ENCODE peak calls at places on chromosomes 5 and 9, in five cellular contexts. S is pancreas, H is body of pancreas, R is suprapubic skin, P is lung. G is an unnamed sample.

GRCh38 chr9:129266536-129266935 is 88.5 kb upstream of the IER5L start:
- DNase-seq in S (peak; percentile 23), H (no peak), R (no peak), P (no peak), G (no peak)

GRCh38 chr5:36239370-36240293 is 2.1 kb downstream of the NADK2 start:
- DNase-seq in S (no peak), H (no peak), R (no peak), P (no peak), G (no peak)

GRCh38 chr5:141664733-141665461 is 13.7 kb upstream of the FCHSD1 start:
- DNase-seq in S (peak; percentile 90), H (peak; percentile 88), R (no peak), P (peak; percentile 83), G (peak; percentile 71)

GRCh38 chr5:33400675-33401074 is 40.1 kb upstream of the TARS1 start:
- DNase-seq in S (no peak), H (no peak), R (no peak), P (no peak), G (no peak)

GRCh38 chr5:124156408-124157027 is 589.9 kb downstream of the ZNF608 start:
- DNase-seq in S (no peak), H (no peak), R (no peak), P (no peak), G (no peak)

GRCh38 chr9:96417051-96417586 is 1.1 kb downstream of the ZNF367 start:
- DNase-seq in S (peak; percentile 94), H (peak; percentile 89), R (peak; percentile 93), P (peak; percentile 87), G (peak; percentile 82)

GRCh38 chr5:167821669-167822068 is 469.8 kb upstream of the WWC1 start:
- DNase-seq in S (no peak), H (no peak), R (no peak), P (no peak), G (no peak)

GRCh38 chr5:65262094-65262493 is 219.6 kb downstream of the ADAMTS6 start:
- DNase-seq in S (no peak), H (peak; percentile 12), R (no peak), P (no peak), G (no peak)

GRCh38 chr9:88589656-88590055 is 54.7 kb downstream of the NXNL2 start:
- DNase-seq in S (no peak), H (no peak), R (no peak), P (no peak), G (no peak)

GRCh38 chr5:181243521-181244307 is at the start of gene RACK1:
- DNase-seq in S (peak; percentile 90), H (peak; percentile 88), R (peak; percentile 97), P (peak; percentile 92), G (peak; percentile 90)

GRCh38 chr5:59348189-59348588 is 545.3 kb downstream of the PDE4D start:
- DNase-seq in S (no peak), H (no peak), R (no peak), P (no peak), G (no peak)

GRCh38 chr9:123265833-123266232 is 2.6 kb downstream of the STRBP start:
- DNase-seq in S (no peak), H (no peak), R (no peak), P (no peak), G (no peak)

GRCh38 chr9:135907006-135907434 is 326 bp downstream of the CAMSAP1 start:
- DNase-seq in S (peak; percentile 81), H (no peak), R (no peak), P (no peak), G (no peak)

GRCh38 chr5:965604-966344 is 42.8 kb upstream of the NKD2 start:
- DNase-seq in S (no peak), H (no peak), R (no peak), P (no peak), G (no peak)

GRCh38 chr5:57383093-57383861 is 99.3 kb downstream of the ACTBL2 start:
- DNase-seq in S (no peak), H (no peak), R (no peak), P (no peak), G (no peak)

GRCh38 chr5:65197899-65198776 is 283.6 kb downstream of the ADAMTS6 start:
- DNase-seq in S (no peak), H (no peak), R (no peak), P (no peak), G (no peak)

DNA sequence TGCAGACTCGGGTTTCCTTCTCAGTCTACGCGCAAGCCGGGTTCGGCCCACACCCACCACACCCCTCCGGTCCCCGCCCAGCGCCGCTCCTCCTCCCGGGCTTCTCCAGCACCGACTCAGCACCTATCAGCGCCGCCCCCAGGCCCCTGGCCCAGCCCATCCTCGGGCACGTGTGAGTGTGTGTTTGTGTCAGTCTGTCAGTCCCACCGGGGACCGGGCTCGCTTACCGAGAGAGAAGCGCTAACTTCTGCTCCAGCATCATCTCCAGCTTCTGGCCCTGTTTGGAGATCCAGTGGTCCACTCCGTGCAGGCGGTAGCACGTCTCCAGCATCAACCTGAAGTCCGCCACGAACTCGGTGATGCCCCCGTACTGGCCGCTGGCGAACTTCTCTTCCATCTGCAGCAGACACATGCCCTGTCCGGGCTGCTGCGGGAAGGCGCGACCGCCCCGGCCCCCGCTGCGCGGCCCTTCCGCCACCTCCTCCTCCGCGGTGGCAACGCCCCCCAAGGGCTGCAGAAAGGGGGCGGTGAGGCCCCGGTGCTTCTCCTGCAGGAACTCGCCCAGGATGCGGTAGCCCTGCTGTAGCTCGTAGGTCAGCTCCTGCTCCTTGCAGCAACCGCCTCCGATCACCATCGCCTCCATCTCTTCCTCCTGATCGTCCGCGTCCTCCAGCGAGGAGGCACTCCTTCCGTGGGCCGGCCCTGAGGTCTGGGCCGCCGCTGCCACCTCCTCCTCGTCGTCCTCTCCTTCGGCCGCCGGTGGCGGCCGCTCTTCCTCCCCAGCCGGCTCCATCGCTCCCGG is 8.3 kb downstream of the RANBP6 start:
- DNase-seq in S (peak; percentile 96), H (peak; percentile 85), R (peak; percentile 97), P (peak; percentile 92), G (peak; percentile 92)
- H3K4me1 ChIP-seq in S (peaks cover 36% of the 10 kb centered on the region), H (peaks cover 24% of the 10 kb centered on the region), R (peaks cover 54% of the 10 kb centered on the region), P (peaks cover 3% of the 10 kb centered on the region), G (no peaks in the 10 kb centered on the region)

DNA sequence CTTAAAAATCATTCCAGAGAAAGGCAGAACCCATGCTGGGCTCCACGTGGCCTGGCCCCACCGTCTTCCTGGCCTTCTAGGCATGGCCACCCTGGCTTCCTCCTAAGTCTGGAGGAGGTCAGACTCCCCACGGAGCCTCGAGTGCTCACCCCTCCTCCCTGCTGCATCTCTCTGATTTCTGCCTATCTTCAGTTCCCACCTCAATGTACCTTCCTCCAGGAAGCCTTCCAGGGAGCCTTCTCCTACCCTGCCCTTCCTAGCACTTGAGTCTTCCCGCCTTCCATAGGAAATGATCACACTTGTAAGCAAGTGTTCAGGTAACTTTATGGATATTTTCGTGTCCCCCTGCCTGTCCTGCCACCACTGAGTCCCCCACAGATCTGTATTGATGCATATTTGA is 92.0 kb downstream of the MVB12B start:
- DNase-seq in S (no peak), H (no peak), R (no peak), P (no peak), G (no peak)
- H3K4me1 ChIP-seq in S (no peaks in the 10 kb centered on the region), H (peaks cover 9% of the 10 kb centered on the region), R (peaks cover 4% of the 10 kb centered on the region), P (peaks cover 2% of the 10 kb centered on the region), G (no peaks in the 10 kb centered on the region)

DNA sequence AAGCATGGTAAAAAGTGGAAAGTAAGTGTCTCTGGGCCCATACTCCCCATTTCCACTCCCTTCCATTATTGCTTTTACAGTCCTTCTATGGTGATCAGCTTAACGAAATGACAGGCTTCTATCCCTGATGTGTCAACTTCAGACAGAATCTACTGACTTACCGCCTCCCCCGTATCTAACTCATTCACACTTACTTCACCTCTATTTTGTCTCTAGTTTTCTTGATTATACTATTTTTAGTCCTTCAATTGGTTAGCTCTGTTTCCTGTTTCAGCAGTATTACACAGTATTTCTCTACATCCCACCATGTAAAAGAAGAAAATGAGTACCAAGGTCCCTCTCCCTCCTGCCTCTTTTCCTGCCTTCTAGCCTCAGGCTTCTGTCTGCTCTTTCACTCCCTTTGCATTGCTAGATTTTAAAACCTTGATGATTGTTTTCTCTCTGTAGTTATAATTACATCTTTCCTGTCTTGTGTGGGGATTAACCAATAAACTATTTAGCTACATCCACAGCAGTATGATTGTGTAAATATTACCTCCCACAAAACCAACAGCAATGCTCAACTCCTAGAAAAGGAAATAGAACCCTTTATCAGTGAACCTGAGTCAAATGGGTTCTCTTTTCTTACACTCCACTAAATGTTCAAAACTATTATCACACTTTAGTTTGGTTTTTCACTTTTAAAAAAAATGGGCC is 53.4 kb downstream of the GNAQ start:
- DNase-seq in S (no peak), H (no peak), R (no peak), P (no peak), G (no peak)
- H3K4me1 ChIP-seq in S (peaks cover 18% of the 10 kb centered on the region), H (peaks cover 37% of the 10 kb centered on the region), R (peaks cover 44% of the 10 kb centered on the region), P (peaks cover 12% of the 10 kb centered on the region), G (peaks cover 41% of the 10 kb centered on the region)

DNA sequence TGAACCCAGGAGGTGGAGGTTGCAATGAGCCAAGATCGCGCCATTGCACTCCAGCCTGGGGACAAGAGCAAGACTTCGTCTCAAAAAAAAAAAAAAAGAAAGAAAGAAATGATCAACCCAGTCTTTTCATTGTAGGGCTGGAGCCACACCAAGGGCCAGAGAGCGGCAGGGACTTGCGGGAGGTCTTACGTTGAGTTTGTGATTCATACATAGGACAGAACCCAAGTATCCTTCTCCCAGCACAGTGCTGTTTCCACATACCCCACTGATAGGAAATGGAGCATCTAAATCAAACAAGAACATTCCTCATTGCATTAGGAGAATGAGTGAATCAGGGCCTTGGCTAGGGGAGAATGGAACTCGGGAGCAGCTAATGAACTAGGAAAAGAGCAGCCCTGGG is 3.5 kb upstream of the TNIP1 start:
- DNase-seq in S (no peak), H (no peak), R (no peak), P (no peak), G (no peak)
- H3K4me1 ChIP-seq in S (peaks cover 8% of the 10 kb centered on the region), H (peaks cover 42% of the 10 kb centered on the region), R (peaks cover 65% of the 10 kb centered on the region), P (peaks cover 30% of the 10 kb centered on the region), G (peaks cover 33% of the 10 kb centered on the region)

GRCh38 chr5:172854451-172854871 is 20.4 kb downstream of the ERGIC1 start:
- DNase-seq in S (no peak), H (no peak), R (no peak), P (no peak), G (peak; percentile 88)
- H3K4me1 ChIP-seq in S (peaks cover 27% of the 10 kb centered on the region), H (peaks cover 59% of the 10 kb centered on the region), R (peaks cover 91% of the 10 kb centered on the region), P (peaks cover 55% of the 10 kb centered on the region), G (peaks cover 93% of the 10 kb centered on the region)

GRCh38 chr9:137457406-137458193 is 1.5 kb downstream of the NSMF start:
- DNase-seq in S (peak; percentile 92), H (peak; percentile 71), R (no peak), P (no peak), G (peak; percentile 73)
- H3K4me1 ChIP-seq in S (no peaks in the 10 kb centered on the region), H (peaks cover 45% of the 10 kb centered on the region), R (peaks cover 58% of the 10 kb centered on the region), P (peaks cover 11% of the 10 kb centered on the region), G (peaks cover 62% of the 10 kb centered on the region)

GRCh38 chr9:131579789-131580211 is 34.5 kb downstream of the PRRT1B start:
- DNase-seq in S (peak; percentile 58), H (no peak), R (no peak), P (no peak), G (no peak)
- H3K4me1 ChIP-seq in S (no peaks in the 10 kb centered on the region), H (no peaks in the 10 kb centered on the region), R (no peaks in the 10 kb centered on the region), P (no peaks in the 10 kb centered on the region), G (no peaks in the 10 kb centered on the region)

GRCh38 chr9:21682376-21682775 is 120.1 kb upstream of the MTAP start:
- DNase-seq in S (no peak), H (no peak), R (no peak), P (no peak), G (no peak)
- H3K4me1 ChIP-seq in S (no peaks in the 10 kb centered on the region), H (no peaks in the 10 kb centered on the region), R (peaks cover 10% of the 10 kb centered on the region), P (peaks cover 3% of the 10 kb centered on the region), G (no peaks in the 10 kb centered on the region)

DNA sequence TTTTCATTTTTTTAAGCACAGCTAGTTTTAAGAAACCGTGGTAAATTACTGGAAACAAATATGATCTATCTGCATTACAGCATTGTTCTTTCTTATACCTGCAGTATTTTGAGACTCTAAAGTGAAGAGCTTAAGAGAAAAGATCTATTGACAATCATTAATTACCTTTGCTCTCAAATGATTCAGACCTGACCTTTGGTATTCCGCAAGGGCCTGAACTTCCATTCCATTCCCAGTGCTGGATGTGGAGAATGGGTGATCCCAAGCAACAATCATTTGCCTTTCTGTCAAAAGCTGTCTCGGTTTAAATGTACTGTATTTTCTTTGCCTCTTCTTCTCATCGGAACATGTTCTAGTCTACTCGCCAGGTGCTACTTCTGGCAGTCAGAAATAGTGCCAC is 18.9 kb downstream of the NREP start:
- DNase-seq in S (no peak), H (no peak), R (no peak), P (no peak), G (no peak)
- H3K4me1 ChIP-seq in S (peaks cover 10% of the 10 kb centered on the region), H (peaks cover 20% of the 10 kb centered on the region), R (peaks cover 27% of the 10 kb centered on the region), P (peaks cover 7% of the 10 kb centered on the region), G (peaks cover 73% of the 10 kb centered on the region)